ENCODE peak calls at places on chromosomes 12 and 14, in five cellular contexts. W, J, R, M and N are unnamed samples.

GRCh38 chr12:115456946-115457689 is 773.1 kb upstream of the TBX3 start:
- DNase-seq in J (peak; percentile 28), W (no peak), R (no peak), M (no peak), N (no peak)

GRCh38 chr14:93733231-93733630 is 55.1 kb downstream of the PRIMA1 start:
- DNase-seq in M (no peak), W (no peak), R (peak; percentile 44), J (no peak), N (no peak)

GRCh38 chr12:2535583-2536187 is 259.1 kb upstream of the FKBP4 start:
- DNase-seq in J (no peak), M (no peak), R (no peak), W (no peak), N (no peak)

GRCh38 chr14:105968291-105968690 is 441.9 kb downstream of the TMEM121 start:
- DNase-seq in M (no peak), R (no peak), J (no peak), W (no peak), N (peak; percentile 64)

GRCh38 chr12:120684523-120684932 is 2.4 kb upstream of the MLEC start:
- DNase-seq in M (no peak), R (no peak), W (no peak), J (no peak), N (no peak)

GRCh38 chr12:81077686-81078441 is at the start of gene ACSS3:
- DNase-seq in J (no peak), R (peak; percentile 26), W (peak; percentile 49), M (peak; percentile 71), N (peak; percentile 89)

GRCh38 chr12:92331383-92331782 is 185.7 kb upstream of the BTG1 start:
- DNase-seq in R (no peak), J (no peak), W (no peak), M (no peak), N (no peak)

GRCh38 chr14:104102282-104102914 is 16.9 kb downstream of the ASPG start:
- DNase-seq in J (no peak), R (no peak), W (no peak), M (no peak), N (no peak)

GRCh38 chr12:122203301-122203967 is at the start of gene B3GNT4:
- DNase-seq in R (peak; percentile 72), M (peak; percentile 45), W (peak; percentile 65), J (peak; percentile 79), N (peak; percentile 91)

GRCh38 chr14:101465795-101466448 is 95.4 kb upstream of the DIO3 start:
- DNase-seq in J (no peak), W (no peak), R (peak; percentile 10), M (peak; percentile 8), N (no peak)

GRCh38 chr14:81313775-81314429 is 86.2 kb downstream of the STON2 start:
- DNase-seq in M (no peak), W (no peak), R (no peak), J (no peak), N (no peak)

GRCh38 chr12:44847888-44848770 is 28.0 kb downstream of the NELL2 start:
- DNase-seq in W (no peak), M (no peak), R (no peak), J (no peak), N (no peak)

GRCh38 chr12:122029620-122030426 is 8.1 kb downstream of the BCL7A start:
- DNase-seq in J (no peak), W (no peak), R (no peak), M (no peak), N (no peak)

GRCh38 chr14:63454863-63455622 is 88.1 kb downstream of the PPP2R5E start:
- DNase-seq in J (no peak), M (no peak), W (no peak), R (peak; percentile 30), N (no peak)

GRCh38 chr14:105051182-105052109 is 13.8 kb downstream of the GPR132 start:
- DNase-seq in M (no peak), W (no peak), J (no peak), R (no peak), N (no peak)

GRCh38 chr12:12812605-12813119 is 484 bp upstream of the DDX47 start:
- DNase-seq in W (no peak), R (no peak), J (no peak), M (no peak), N (no peak)

GRCh38 chr14:75832621-75833297 is 149.0 kb downstream of the TGFB3 start:
- DNase-seq in R (peak; percentile 58), J (no peak), W (no peak), M (no peak), N (no peak)

GRCh38 chr14:29454026-29454693 is 473.5 kb downstream of the PRKD1 start:
- DNase-seq in W (no peak), R (no peak), J (no peak), M (no peak), N (no peak)

GRCh38 chr12:122928891-122929538 is 33.1 kb upstream of the VPS37B start:
- DNase-seq in J (no peak), M (no peak), R (no peak), W (no peak), N (no peak)

GRCh38 chr12:93902192-93902591 is 225.0 kb downstream of the CRADD start:
- DNase-seq in R (no peak), J (no peak), M (no peak), W (no peak), N (no peak)

GRCh38 chr14:67269338-67270060 is 28.3 kb downstream of the PALS1 start:
- DNase-seq in M (no peak), W (no peak), J (no peak), R (no peak), N (no peak)

GRCh38 chr12:112112423-112113132 is 4.0 kb upstream of the NAA25 start:
- DNase-seq in R (peak; percentile 85), J (peak; percentile 46), M (no peak), W (peak; percentile 73), N (peak; percentile 86)

GRCh38 chr12:121628037-121628436 is 1.7 kb downstream of the ORAI1 start:
- DNase-seq in M (no peak), J (no peak), R (peak; percentile 34), W (no peak), N (no peak)

GRCh38 chr14:79584679-79585078 is 626.6 kb downstream of the DIO2 start:
- DNase-seq in R (no peak), W (no peak), M (no peak), J (no peak), N (no peak)

GRCh38 chr12:22828059-22828458 is 203.1 kb downstream of the ETNK1 start:
- DNase-seq in J (no peak), W (no peak), R (no peak), M (no peak), N (no peak)

GRCh38 chr14:77088219-77088618 is 9.8 kb upstream of the CIPC start:
- DNase-seq in M (no peak), R (peak; percentile 92), W (peak; percentile 92), J (no peak), N (peak; percentile 88)

GRCh38 chr14:89237923-89238529 is 179.0 kb downstream of the FOXN3 start:
- DNase-seq in M (no peak), W (no peak), R (no peak), J (no peak), N (no peak)

GRCh38 chr14:91870001-91870400 is 2.7 kb upstream of the TC2N start:
- DNase-seq in R (no peak), J (no peak), W (no peak), M (no peak), N (no peak)

GRCh38 chr14:68559949-68560348 is 232.9 kb downstream of the ZFP36L1 start:
- DNase-seq in M (no peak), J (no peak), R (no peak), W (no peak), N (no peak)
- TF ChIP-seq POLR2A in M (no peak), J (no peak), R (no peak), W (no peak), N (no peak)

GRCh38 chr12:109053382-109054123 is 1.2 kb downstream of the USP30 start:
- DNase-seq in W (no peak), R (no peak), J (no peak), M (no peak), N (no peak)

GRCh38 chr12:109056891-109057290 is 4.5 kb downstream of the USP30 start:
- DNase-seq in R (no peak), W (no peak), J (no peak), M (no peak), N (no peak)

GRCh38 chr12:109054520-109054919 is 2.1 kb downstream of the USP30 start:
- DNase-seq in R (no peak), M (no peak), J (no peak), W (no peak), N (no peak)

GRCh38 chr12:109052097-109052414 is 320 bp upstream of the USP30 start:
- DNase-seq in R (no peak), M (no peak), J (no peak), W (no peak), N (no peak)

DNA sequence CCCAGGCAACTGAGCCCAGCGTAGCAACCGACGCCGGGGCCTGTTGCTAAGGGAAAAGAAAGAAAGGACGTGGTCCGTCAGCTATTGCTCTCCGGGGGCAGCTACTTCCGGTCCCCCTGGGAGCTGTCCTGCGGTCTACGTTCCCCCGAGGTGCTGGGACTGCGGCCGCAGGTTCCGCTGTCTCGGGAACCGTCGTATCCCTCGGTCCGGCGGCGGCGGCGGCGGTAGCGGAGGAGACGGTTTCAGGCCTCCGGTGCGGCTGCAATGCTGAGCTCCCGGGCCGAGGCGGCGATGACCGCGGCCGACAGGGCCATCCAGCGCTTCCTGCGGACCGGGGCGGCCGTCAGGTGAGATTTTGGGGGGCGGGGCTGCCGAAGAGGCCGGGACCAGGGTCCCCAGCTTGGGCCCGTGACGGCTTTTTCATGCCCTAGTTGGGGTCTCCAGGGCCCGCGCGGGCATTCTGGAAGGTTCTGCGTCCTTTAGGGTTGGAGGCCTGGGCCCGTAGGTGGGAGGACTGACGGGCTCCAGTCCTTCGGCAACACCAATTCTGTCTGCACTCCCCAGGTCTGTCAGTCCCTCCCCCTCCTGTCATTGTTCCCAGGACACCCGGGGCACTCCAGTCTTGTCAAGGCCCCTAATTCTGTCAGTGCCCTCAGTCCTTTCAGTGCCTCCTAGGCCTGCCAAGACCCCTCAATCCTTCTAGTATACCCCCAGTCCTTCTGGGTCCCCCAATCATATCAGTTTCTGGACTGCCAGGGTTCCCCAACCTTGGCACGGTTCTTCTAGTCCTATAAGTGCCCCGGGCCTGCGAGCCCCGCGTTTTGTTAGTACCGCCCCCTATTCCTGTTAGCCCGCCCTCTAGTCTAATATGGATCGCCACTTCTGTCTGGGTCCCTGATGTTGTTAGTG is at the start of gene USP30:
- DNase-seq in W (peak; percentile 70), R (peak; percentile 88), M (peak; percentile 83), J (peak; percentile 95), N (peak; percentile 96)
- TF ChIP-seq POLR2A in W (peak; percentile 31), R (no peak), M (peak; percentile 41), J (no peak), N (no peak)

DNA sequence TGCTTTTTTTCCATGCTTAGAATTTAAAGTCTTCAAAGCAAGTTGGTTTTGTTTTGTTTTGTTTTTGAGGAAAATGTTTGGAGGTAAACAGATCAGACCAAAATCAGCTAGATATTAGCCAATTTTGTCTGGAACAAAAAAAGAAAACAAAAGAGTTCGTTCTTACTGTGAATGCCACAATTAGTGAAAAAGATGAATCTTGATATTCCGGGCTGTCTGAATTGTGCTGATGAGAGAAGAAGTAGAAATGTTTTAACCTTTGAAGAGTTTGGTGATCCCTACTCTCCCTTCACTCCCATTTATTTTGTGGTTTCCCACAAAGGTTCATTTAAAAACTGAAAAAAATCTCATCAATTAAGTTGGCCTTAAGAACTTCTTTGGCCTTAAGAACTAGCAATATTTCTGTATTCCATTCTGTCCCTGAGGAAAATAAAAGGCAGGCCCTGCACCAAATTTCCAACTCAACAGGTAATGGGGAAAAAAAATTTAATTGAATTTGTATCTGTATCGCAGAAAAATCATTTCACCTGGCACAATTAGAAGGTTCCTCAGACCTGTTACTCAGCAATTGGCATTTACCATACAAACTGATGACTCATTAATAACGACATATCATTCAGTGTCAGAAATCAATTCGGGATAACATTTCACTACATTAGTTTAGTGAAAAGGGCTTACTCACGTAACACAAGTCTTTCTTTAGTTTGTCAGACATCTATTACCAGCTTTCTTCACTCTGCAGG is 562 bp upstream of the GLIPR1L2 start:
- DNase-seq in M (no peak), W (no peak), J (no peak), R (no peak), N (no peak)
- TF ChIP-seq POLR2A in M (no peak), W (no peak), J (no peak), R (no peak), N (no peak)

GRCh38 chr12:14802961-14803829 is at the start of the genes C12orf60 and WBP11:
- DNase-seq in M (peak; percentile 90), R (peak; percentile 95), J (peak; percentile 99), W (peak; percentile 98), N (peak; percentile 98)
- TF ChIP-seq POLR2A in M (peak; percentile 70), R (no peak), J (peak; percentile 80), W (peak; percentile 68), N (no peak)